ENCODE peak calls at places on chromosomes 2 and 18, in nine cellular contexts. Y is colonic mucosa, M is Caco-2, C is astrocyte of the spinal cord, J is tibial artery, V is brain microvascular endothelial cell, U is coronary artery, K is HCT116, N is GM12878. Q is an unnamed sample.

GRCh38 chr2:23563673-23564617 is 179.0 kb downstream of the KLHL29 start:
- DNase-seq in Y (peak; percentile 21), M (no peak), C (peak; percentile 75), J (peak; percentile 85), V (peak; percentile 8), U (peak; percentile 82), K (no peak), N (no peak), Q (no peak)

GRCh38 chr2:207734264-207734635 is 22.8 kb downstream of the CCNYL1 start:
- DNase-seq in Y (no peak), M (peak; percentile 55), C (peak; percentile 46), J (no peak), V (peak; percentile 48), U (no peak), K (peak; percentile 21), N (no peak), Q (peak; percentile 22)

GRCh38 chr2:9152975-9153402 is 53.6 kb upstream of the ASAP2 start:
- DNase-seq in Y (no peak), M (no peak), C (no peak), J (no peak), V (no peak), U (no peak), K (no peak), N (no peak), Q (no peak)

GRCh38 chr2:50492452-50492851 is 539.5 kb downstream of the NRXN1 start:
- DNase-seq in Y (peak; percentile 24), M (peak; percentile 61), C (peak; percentile 60), J (no peak), V (peak; percentile 29), U (no peak), K (peak; percentile 35), N (peak; percentile 5), Q (no peak)

GRCh38 chr2:112977559-112978056 is at the start of gene IL36G:
- DNase-seq in Y (no peak), M (no peak), C (no peak), J (no peak), V (no peak), U (no peak), K (no peak), N (no peak), Q (no peak)

GRCh38 chr18:11859282-11859797 is 8.1 kb downstream of the CHMP1B start:
- DNase-seq in Y (no peak), M (no peak), C (no peak), J (no peak), V (no peak), U (no peak), K (no peak), N (no peak), Q (no peak)

GRCh38 chr2:109253216-109253615 is 124.2 kb downstream of the SH3RF3 start:
- DNase-seq in Y (no peak), M (no peak), C (peak; percentile 14), J (no peak), V (no peak), U (no peak), K (no peak), N (no peak), Q (no peak)

GRCh38 chr2:174442546-174443510 is 44.0 kb downstream of the GPR155 start:
- DNase-seq in Y (no peak), M (peak; percentile 43), C (peak; percentile 77), J (no peak), V (peak; percentile 72), U (no peak), K (peak; percentile 26), N (no peak), Q (no peak)

GRCh38 chr2:203983064-203983715 is 46.6 kb downstream of the ICOS start:
- DNase-seq in Y (no peak), M (no peak), C (no peak), J (no peak), V (no peak), U (no peak), K (no peak), N (no peak), Q (no peak)

GRCh38 chr2:241629762-241630435 is 7.1 kb downstream of the THAP4 start:
- DNase-seq in Y (no peak), M (no peak), C (peak; percentile 52), J (no peak), V (no peak), U (no peak), K (no peak), N (no peak), Q (no peak)

GRCh38 chr2:36485521-36485920 is 112.4 kb downstream of the FEZ2 start:
- DNase-seq in Y (no peak), M (no peak), C (peak; percentile 84), J (no peak), V (peak; percentile 87), U (no peak), K (no peak), N (no peak), Q (no peak)

GRCh38 chr2:217433522-217433921 is 569.3 kb downstream of the TNS1 start:
- DNase-seq in Y (no peak), M (peak; percentile 13), C (no peak), J (no peak), V (no peak), U (no peak), K (no peak), N (no peak), Q (no peak)

GRCh38 chr2:144659731-144660275 is 139.9 kb upstream of the ZEB2 start:
- DNase-seq in Y (no peak), M (no peak), C (peak; percentile 98), J (peak; percentile 42), V (peak; percentile 99), U (no peak), K (peak; percentile 64), N (no peak), Q (no peak)

GRCh38 chr2:238848941-238849853 is 1.3 kb downstream of the TWIST2 start:
- DNase-seq in Y (no peak), M (no peak), C (peak; percentile 40), J (no peak), V (peak; percentile 7), U (no peak), K (no peak), N (no peak), Q (no peak)

GRCh38 chr2:189865836-189866235 is 81.6 kb downstream of the PMS1 start:
- DNase-seq in Y (no peak), M (no peak), C (no peak), J (no peak), V (no peak), U (no peak), K (no peak), N (no peak), Q (no peak)

GRCh38 chr2:240963376-240964220 is 34.8 kb upstream of the SNED1 start:
- DNase-seq in Y (no peak), M (no peak), C (no peak), J (peak; percentile 12), V (no peak), U (peak; percentile 58), K (no peak), N (no peak), Q (no peak)

GRCh38 chr18:13603304-13604019 is 122.9 kb downstream of the FAM210A start:
- DNase-seq in Y (no peak), M (no peak), C (no peak), J (no peak), V (no peak), U (no peak), K (no peak), N (no peak), Q (no peak)

GRCh38 chr2:38026846-38027245 is 49.1 kb downstream of the CYP1B1 start:
- DNase-seq in Y (no peak), M (no peak), C (no peak), J (no peak), V (no peak), U (no peak), K (no peak), N (no peak), Q (no peak)

GRCh38 chr2:1623906-1624445 is 120.3 kb downstream of the PXDN start:
- DNase-seq in Y (no peak), M (no peak), C (no peak), J (no peak), V (no peak), U (peak; percentile 43), K (no peak), N (no peak), Q (no peak)

GRCh38 chr2:212535963-212536362 is 2.6 kb downstream of the ERBB4 start:
- DNase-seq in Y (no peak), M (no peak), C (no peak), J (no peak), V (no peak), U (no peak), K (no peak), N (no peak), Q (no peak)

GRCh38 chr2:188512456-188512855 is 220.8 kb downstream of the GULP1 start:
- DNase-seq in Y (no peak), M (peak; percentile 17), C (peak; percentile 74), J (no peak), V (no peak), U (no peak), K (no peak), N (no peak), Q (peak; percentile 64)
- TF ChIP-seq CTCF in Y (peak; percentile 34), M (peak; percentile 51), C (peak; percentile 53), J (peak; percentile 44), V (peak; percentile 34), U (no peak), K (peak; percentile 42), N (peak; percentile 24), Q (peak; percentile 47)

GRCh38 chr18:77055429-77056310 is 76.9 kb downstream of the MBP start:
- DNase-seq in Y (no peak), M (no peak), C (peak; percentile 39), J (no peak), V (no peak), U (no peak), K (no peak), N (no peak), Q (no peak)
- H3K4me3 ChIP-seq in Y (no peak overlapping the region), M (no peak overlapping the region), C (no peak overlapping the region), J (no peak overlapping the region), V (no peak overlapping the region), U (no peak overlapping the region), K (no peak overlapping the region), N (peak overlapping the region; percentile 4), Q (no peak overlapping the region)

DNA sequence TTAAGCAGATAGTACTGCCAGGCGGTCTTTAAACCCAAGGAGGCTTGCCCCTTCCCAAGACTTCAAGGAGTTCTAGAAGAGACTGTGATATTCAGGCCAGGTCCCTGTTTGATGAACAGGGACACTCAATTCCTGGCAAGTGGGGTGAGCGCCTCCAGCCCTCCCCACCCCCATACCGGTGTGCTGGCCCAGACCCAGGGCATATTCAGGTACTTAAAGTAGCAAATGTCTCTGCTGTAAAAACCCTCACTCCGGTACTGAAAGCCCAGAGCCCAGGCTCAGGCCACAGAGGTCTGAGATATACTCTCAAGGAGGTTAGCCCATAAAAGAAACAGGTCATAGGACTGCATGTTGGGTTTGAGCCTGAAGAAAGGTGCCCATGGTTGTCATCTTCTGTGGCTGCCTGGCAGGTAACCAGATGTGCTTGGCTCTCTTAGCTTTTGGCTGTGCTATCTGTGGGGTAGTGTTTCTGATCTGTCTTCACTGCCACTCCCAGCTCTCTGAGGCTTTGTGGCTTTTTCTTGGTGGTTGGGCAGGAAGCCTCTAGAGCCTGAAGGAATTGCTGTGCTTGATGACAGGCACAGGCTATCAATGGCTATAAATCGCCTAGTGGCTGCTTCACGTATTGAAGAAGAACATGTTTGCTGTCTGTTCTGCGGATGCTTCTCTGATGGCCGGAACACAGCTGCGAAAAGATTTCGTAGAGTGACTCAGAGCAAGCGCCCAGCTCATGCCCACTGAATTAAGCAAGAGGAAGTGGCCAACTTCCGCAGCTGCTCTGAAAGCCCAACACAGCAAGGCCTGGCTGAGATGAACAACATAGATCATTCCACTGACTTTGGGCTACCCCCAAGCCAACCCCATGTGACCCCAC is 63.3 kb upstream of the ALPP start:
- DNase-seq in Y (no peak), M (no peak), C (peak; percentile 76), J (peak; percentile 73), V (peak; percentile 59), U (peak; percentile 75), K (no peak), N (peak; percentile 63), Q (no peak)
- TF ChIP-seq CTCF in Y (no peak), M (no peak), C (peak; percentile 15), J (no peak), V (peak; percentile 51), U (no peak), K (no peak), N (peak; percentile 54), Q (no peak)

GRCh38 chr2:105644174-105644980 is 100.3 kb upstream of the NCK2 start:
- DNase-seq in Y (no peak), M (no peak), C (peak; percentile 4), J (no peak), V (no peak), U (no peak), K (no peak), N (no peak), Q (no peak)
- H3K4me3 ChIP-seq in Y (no peak overlapping the region), M (no peak overlapping the region), C (no peak overlapping the region), J (no peak overlapping the region), V (no peak overlapping the region), U (peak overlapping the region; percentile 49), K (no peak overlapping the region), N (no peak overlapping the region), Q (peak overlapping the region; percentile 5)

Q was measured in LNCaP clone FGC.